ENCODE peak calls at places on chromosome 7, in seven cellular contexts. E is CD8-positive, alpha-beta T cell; V is chondrocyte; Y is GM12865; K is dorsolateral prefrontal cortex; T is fibroblast of pulmonary artery; L is thoracic aorta. C is an unnamed sample.

GRCh38 chr7:13989138-13989943 is at the start of gene ETV1:
- DNase-seq in K (peak), L (peak), E (no peak), V (no peak), T (peak), Y (no peak), C (no peak)

GRCh38 chr7:141788296-141788695 is 1.7 kb upstream of the TAS2R5 start:
- DNase-seq in L (no peak), K (no peak), E (no peak), Y (no peak), T (no peak), V (no peak), C (no peak)

GRCh38 chr7:31651234-31651633 is 35.8 kb upstream of the PPP1R17 start:
- DNase-seq in T (no peak), L (no peak), E (no peak), V (no peak), K (no peak), Y (no peak), C (no peak)

GRCh38 chr7:70660819-70661191 is 471.1 kb upstream of the GALNT17 start:
- DNase-seq in L (no peak), T (no peak), K (no peak), E (no peak), Y (no peak), V (no peak), C (no peak)

GRCh38 chr7:31432166-31432565 is 81.7 kb upstream of the ITPRID1 start:
- DNase-seq in E (no peak), K (no peak), L (no peak), Y (no peak), V (no peak), T (peak), C (no peak)

GRCh38 chr7:132488634-132489302 is 87.5 kb downstream of the PLXNA4 start:
- DNase-seq in E (no peak), T (no peak), Y (no peak), K (no peak), V (no peak), L (no peak), C (no peak)

GRCh38 chr7:101547916-101548599 is 81.0 kb downstream of the MYL10 start:
- DNase-seq in K (peak), E (no peak), L (no peak), V (peak), Y (no peak), T (no peak), C (no peak)

GRCh38 chr7:157041004-157041403 is 30.5 kb upstream of the MNX1 start:
- DNase-seq in Y (no peak), V (no peak), L (no peak), E (no peak), K (no peak), T (no peak), C (no peak)

GRCh38 chr7:122983261-122983660 is 12.2 kb downstream of the TAS2R16 start:
- DNase-seq in V (no peak), K (no peak), Y (no peak), T (no peak), E (no peak), L (no peak), C (no peak)

GRCh38 chr7:159109092-159110035 is 35.3 kb downstream of the VIPR2 start:
- DNase-seq in K (no peak), V (peak), Y (no peak), T (no peak), E (no peak), L (no peak), C (no peak)

GRCh38 chr7:73432676-73433075 is 902 bp upstream of the FZD9 start:
- DNase-seq in E (no peak), V (no peak), Y (no peak), K (peak), T (no peak), L (no peak), C (no peak)

GRCh38 chr7:76257973-76258372 is 44.5 kb upstream of the HSPB1 start:
- DNase-seq in T (no peak), K (no peak), E (no peak), L (no peak), Y (no peak), V (no peak), C (no peak)
- TF ChIP-seq CTCF in T (no peak), K (no peak), E (no peak), L (no peak), Y (no peak), V (no peak), C (no peak)

DNA sequence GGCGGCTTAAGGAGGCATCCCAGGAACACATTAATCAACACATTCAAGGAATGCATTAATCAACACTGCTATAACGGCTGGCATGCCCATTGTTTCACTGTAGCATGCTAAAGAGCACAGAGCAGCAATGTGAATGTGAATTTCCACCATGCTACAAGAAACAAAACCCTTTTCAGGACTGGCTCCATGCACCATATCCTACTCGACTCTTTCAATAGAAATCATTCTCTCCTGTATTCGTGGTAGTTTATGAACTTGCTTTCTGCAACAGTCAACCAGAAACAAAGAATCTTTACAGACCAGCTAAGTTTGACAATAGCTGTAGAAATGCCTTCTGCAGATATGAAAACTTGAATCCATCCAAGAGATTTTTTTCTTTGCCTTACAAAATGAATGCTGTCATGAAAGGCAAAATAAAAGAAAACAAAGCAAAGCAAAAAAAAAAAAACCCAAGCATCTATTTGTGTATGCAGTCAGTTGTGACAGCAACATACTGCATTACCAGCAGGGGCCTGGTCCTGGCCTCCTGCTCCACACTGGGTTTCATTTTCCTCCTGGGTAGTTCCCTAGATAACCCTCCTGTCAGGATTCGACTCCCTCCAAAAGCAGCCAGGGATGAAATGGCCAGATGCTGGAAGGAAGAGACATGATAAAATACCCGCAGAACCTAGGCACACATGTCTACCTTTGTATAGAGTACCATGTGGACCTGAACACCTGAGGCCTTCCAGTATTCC is 148.8 kb downstream of the NRCAM start:
- DNase-seq in L (no peak), Y (no peak), K (no peak), T (no peak), E (no peak), V (no peak), C (no peak)
- TF ChIP-seq CTCF in L (no peak), Y (no peak), K (no peak), T (peak), E (no peak), V (no peak), C (no peak)

GRCh38 chr7:41976411-41976810 is 260.6 kb downstream of the GLI3 start:
- DNase-seq in E (no peak), V (no peak), L (no peak), T (no peak), Y (no peak), K (no peak), C (no peak)

GRCh38 chr7:41978858-41979257 is 258.2 kb downstream of the GLI3 start:
- DNase-seq in V (no peak), K (no peak), Y (no peak), L (no peak), T (no peak), E (no peak), C (no peak)

GRCh38 chr7:41974835-41975234 is 262.2 kb downstream of the GLI3 start:
- DNase-seq in L (no peak), T (no peak), V (no peak), K (no peak), Y (no peak), E (no peak), C (no peak)

GRCh38 chr7:41975854-41976253 is 261.2 kb downstream of the GLI3 start:
- DNase-seq in L (no peak), T (peak), V (no peak), E (no peak), K (no peak), Y (no peak), C (no peak)

GRCh38 chr7:41977165-41977651 is 259.8 kb downstream of the GLI3 start:
- DNase-seq in E (no peak), K (no peak), Y (peak), T (peak), V (no peak), L (no peak), C (no peak)
- TF ChIP-seq CTCF in E (no peak), K (peak), Y (peak), T (peak), V (peak), L (peak), C (peak)

GRCh38 chr7:108455524-108455832 is 758 bp downstream of the NRCAM start:
- DNase-seq in T (no peak), E (no peak), L (no peak), Y (peak), K (no peak), V (peak), C (no peak)

GRCh38 chr7:108455833-108456677 is at the start of gene NRCAM:
- DNase-seq in K (peak), V (peak), T (peak), E (peak), L (no peak), Y (peak), C (peak)

GRCh38 chr7:108453320-108453719 is 2.9 kb downstream of the NRCAM start:
- DNase-seq in L (no peak), V (no peak), Y (no peak), K (no peak), T (no peak), E (no peak), C (no peak)

GRCh38 chr7:108454317-108454673 is 1.9 kb downstream of the NRCAM start:
- DNase-seq in T (no peak), V (no peak), K (no peak), E (no peak), L (no peak), Y (no peak), C (no peak)

GRCh38 chr7:108454674-108455523 is 1.3 kb downstream of the NRCAM start:
- DNase-seq in L (no peak), V (no peak), T (peak), K (peak), Y (no peak), E (peak), C (peak)
- TF ChIP-seq CTCF in L (no peak), V (peak), T (peak), K (no peak), Y (no peak), E (no peak), C (no peak)

GRCh38 chr7:121397832-121398231 is 1.7 kb upstream of the FAM3C start:
- DNase-seq in V (no peak), Y (no peak), E (no peak), L (no peak), K (no peak), T (no peak), C (no peak)

GRCh38 chr7:121395961-121396757 is at the start of gene FAM3C:
- DNase-seq in V (peak), L (peak), K (peak), E (peak), Y (peak), T (peak), C (peak)

GRCh38 chr7:121395494-121395960 is 581 bp downstream of the FAM3C start:
- DNase-seq in T (peak), E (peak), L (no peak), K (peak), Y (peak), V (no peak), C (peak)

GRCh38 chr7:121397346-121397745 is 1.2 kb upstream of the FAM3C start:
- DNase-seq in L (no peak), V (no peak), Y (no peak), T (no peak), E (no peak), K (no peak), C (no peak)

GRCh38 chr7:121398246-121398645 is 2.1 kb upstream of the FAM3C start:
- DNase-seq in V (no peak), T (no peak), Y (no peak), K (no peak), L (no peak), E (no peak), C (no peak)
- TF ChIP-seq CTCF in V (peak), T (peak), Y (no peak), K (peak), L (no peak), E (no peak), C (no peak)

GRCh38 chr7:27663989-27664331 is 1.3 kb upstream of the HIBADH start:
- DNase-seq in Y (no peak), L (no peak), T (no peak), K (no peak), V (no peak), E (no peak), C (no peak)

GRCh38 chr7:27661776-27662489 is 750 bp downstream of the HIBADH start:
- DNase-seq in K (no peak), L (no peak), E (peak), Y (peak), V (no peak), T (peak), C (peak)

GRCh38 chr7:27656724-27657123 is 6.0 kb downstream of the HIBADH start:
- DNase-seq in T (no peak), V (no peak), K (no peak), Y (no peak), E (no peak), L (no peak), C (no peak)

DNA sequence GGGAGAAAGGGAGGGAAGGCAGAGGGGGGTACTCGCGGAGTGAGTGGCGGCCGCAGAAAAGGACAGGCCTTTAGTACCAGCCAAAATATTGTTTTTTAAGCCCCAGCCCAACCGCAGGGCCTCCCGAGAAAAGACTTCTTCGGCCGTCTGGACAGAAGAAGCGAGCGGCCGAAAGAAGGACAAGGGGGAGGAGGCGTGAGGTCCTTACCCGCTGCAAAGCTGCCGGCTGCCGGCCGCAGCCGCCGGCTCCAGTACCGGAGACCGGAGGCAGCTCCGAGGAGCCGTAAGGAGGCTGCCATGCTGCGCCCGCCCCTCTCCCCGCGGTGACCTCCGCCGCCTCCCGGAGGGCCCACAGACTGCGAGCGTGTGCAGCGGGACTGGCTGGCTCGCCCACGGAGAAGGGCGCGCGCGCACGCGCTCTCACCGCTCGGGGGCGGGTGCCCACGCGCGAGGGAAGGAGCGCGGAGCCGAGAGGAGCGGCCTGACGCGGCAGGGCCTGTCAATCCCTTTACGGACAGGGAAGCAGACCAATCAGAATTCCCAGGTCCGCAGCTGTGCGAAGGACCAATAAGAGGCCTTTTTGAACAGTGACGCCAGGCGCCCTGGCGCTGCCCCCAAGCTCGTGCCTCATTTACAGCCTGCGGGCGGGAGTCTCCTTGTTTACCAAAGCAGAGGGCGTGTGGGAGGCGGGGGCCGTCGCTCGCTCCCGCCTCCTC is at the start of gene HIBADH:
- DNase-seq in E (peak), L (peak), K (peak), T (peak), Y (peak), V (peak), C (peak)
- TF ChIP-seq CTCF in E (no peak), L (no peak), K (peak), T (no peak), Y (peak), V (peak), C (no peak)

DNA sequence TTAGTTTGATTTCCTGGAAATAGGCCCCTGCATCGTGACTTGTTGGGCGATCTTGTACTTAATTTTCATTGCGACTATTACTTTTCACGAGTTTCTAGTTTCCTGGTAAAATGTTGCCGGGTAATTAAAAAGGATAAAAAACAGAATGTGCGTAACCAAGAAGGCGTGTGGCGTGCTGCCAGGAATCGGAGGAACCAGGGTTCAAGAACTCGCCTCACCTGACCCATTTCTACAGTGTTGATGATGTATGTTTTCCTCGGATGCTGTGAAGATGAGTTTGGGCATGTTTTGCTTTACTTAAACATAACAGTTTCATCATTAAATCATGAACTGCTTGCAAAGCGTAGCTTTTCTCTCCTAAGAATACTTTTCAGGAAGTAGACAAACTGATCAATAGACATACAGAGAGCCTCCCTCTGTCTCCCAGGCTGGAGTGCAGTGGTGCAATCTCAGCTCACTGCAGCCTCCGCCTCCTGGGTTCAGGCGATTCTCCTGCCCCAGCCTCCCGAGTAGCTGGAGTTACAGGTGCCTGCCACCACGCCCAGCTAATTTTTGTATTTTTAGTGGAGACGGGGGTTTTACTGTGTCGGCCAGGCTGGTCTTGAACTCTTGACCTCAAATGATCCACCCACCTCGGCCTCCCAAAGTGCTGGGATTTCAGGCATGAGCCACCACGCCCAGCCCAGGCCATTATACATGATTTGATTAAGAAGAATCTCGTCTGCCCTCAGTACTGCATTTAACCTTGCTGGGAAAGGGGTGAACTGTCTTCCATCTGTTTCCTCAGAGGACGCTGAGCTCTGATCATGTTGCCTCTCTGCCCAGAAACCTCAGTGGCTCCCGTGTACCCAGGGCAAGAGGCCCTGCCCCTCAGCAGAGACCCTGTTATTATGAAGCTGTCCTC is 9.1 kb downstream of the FOXK1 start:
- DNase-seq in T (no peak), Y (no peak), E (no peak), K (no peak), V (no peak), L (no peak), C (no peak)
- TF ChIP-seq CTCF in T (no peak), Y (no peak), E (no peak), K (no peak), V (no peak), L (no peak), C (no peak)

GRCh38 chr7:40761757-40762342 is 627.0 kb downstream of the SUGCT start:
- DNase-seq in T (no peak), E (no peak), K (no peak), Y (no peak), L (no peak), V (no peak), C (no peak)
- TF ChIP-seq CTCF in T (no peak), E (no peak), K (no peak), Y (no peak), L (no peak), V (peak), C (no peak)